ENCODE peak calls at places on chromosomes 2 and 18, in four cellular contexts. One of them, this sample, is unnamed.

GRCh38 chr2:178420463-178420990 is 30.4 kb downstream of the PRKRA start:
- DNase-seq in activated T-cell treated with anti-CD3 and anti-CD28 coated beads for 24 hours: no peak
- DNase-seq in fibroblast of gingiva: no peak
- DNase-seq in NCI-H1417 treated with DMSO at 0.1 percent for 48 hours: no peak
- DNase-seq in this sample: no peak

GRCh38 chr2:66571873-66572272 is 136.9 kb downstream of the MEIS1 start:
- DNase-seq in NCI-H1417 treated with DMSO at 0.1 percent for 48 hours: no peak
- DNase-seq in fibroblast of gingiva: no peak
- DNase-seq in activated T-cell treated with anti-CD3 and anti-CD28 coated beads for 24 hours: no peak
- DNase-seq in this sample: no peak

GRCh38 chr18:49778826-49779465 is 34.4 kb downstream of the ACAA2 start:
- DNase-seq in activated T-cell treated with anti-CD3 and anti-CD28 coated beads for 24 hours: no peak
- DNase-seq in NCI-H1417 treated with DMSO at 0.1 percent for 48 hours: no peak
- DNase-seq in fibroblast of gingiva: no peak
- DNase-seq in this sample: no peak

GRCh38 chr2:8247905-8248622 is 433.8 kb upstream of the ID2 start:
- DNase-seq in NCI-H1417 treated with DMSO at 0.1 percent for 48 hours: no peak
- DNase-seq in fibroblast of gingiva: no peak
- DNase-seq in activated T-cell treated with anti-CD3 and anti-CD28 coated beads for 24 hours: no peak
- DNase-seq in this sample: no peak

GRCh38 chr2:147623328-147623727 is 221.5 kb upstream of the ACVR2A start:
- DNase-seq in fibroblast of gingiva: no peak
- DNase-seq in activated T-cell treated with anti-CD3 and anti-CD28 coated beads for 24 hours: no peak
- DNase-seq in NCI-H1417 treated with DMSO at 0.1 percent for 48 hours: no peak
- DNase-seq in this sample: no peak

GRCh38 chr18:21663615-21664014 is 41.0 kb downstream of the ABHD3 start:
- DNase-seq in NCI-H1417 treated with DMSO at 0.1 percent for 48 hours: no peak
- DNase-seq in fibroblast of gingiva: no peak
- DNase-seq in activated T-cell treated with anti-CD3 and anti-CD28 coated beads for 24 hours: no peak
- DNase-seq in this sample: no peak

GRCh38 chr2:226985227-226985946 is 149.5 kb downstream of the RHBDD1 start:
- DNase-seq in activated T-cell treated with anti-CD3 and anti-CD28 coated beads for 24 hours: no peak
- DNase-seq in fibroblast of gingiva: peak; percentile 82
- DNase-seq in NCI-H1417 treated with DMSO at 0.1 percent for 48 hours: peak; percentile 19
- DNase-seq in this sample: peak; percentile 30

GRCh38 chr2:189982777-189983394 is 79.6 kb downstream of the MSTN start:
- DNase-seq in fibroblast of gingiva: no peak
- DNase-seq in NCI-H1417 treated with DMSO at 0.1 percent for 48 hours: no peak
- DNase-seq in activated T-cell treated with anti-CD3 and anti-CD28 coated beads for 24 hours: no peak
- DNase-seq in this sample: no peak

GRCh38 chr2:127079358-127079920 is 27.5 kb downstream of the BIN1 start:
- DNase-seq in NCI-H1417 treated with DMSO at 0.1 percent for 48 hours: no peak
- DNase-seq in fibroblast of gingiva: no peak
- DNase-seq in activated T-cell treated with anti-CD3 and anti-CD28 coated beads for 24 hours: no peak
- DNase-seq in this sample: no peak

GRCh38 chr2:15851076-15851693 is 89.2 kb upstream of the MYCN start:
- DNase-seq in fibroblast of gingiva: no peak
- DNase-seq in activated T-cell treated with anti-CD3 and anti-CD28 coated beads for 24 hours: no peak
- DNase-seq in NCI-H1417 treated with DMSO at 0.1 percent for 48 hours: no peak
- DNase-seq in this sample: no peak

GRCh38 chr18:10771053-10771709 is 245.4 kb downstream of the NAPG start:
- DNase-seq in NCI-H1417 treated with DMSO at 0.1 percent for 48 hours: no peak
- DNase-seq in activated T-cell treated with anti-CD3 and anti-CD28 coated beads for 24 hours: no peak
- DNase-seq in fibroblast of gingiva: no peak
- DNase-seq in this sample: no peak

GRCh38 chr2:30655211-30655610 is 152.0 kb downstream of the CAPN13 start:
- DNase-seq in activated T-cell treated with anti-CD3 and anti-CD28 coated beads for 24 hours: no peak
- DNase-seq in NCI-H1417 treated with DMSO at 0.1 percent for 48 hours: no peak
- DNase-seq in fibroblast of gingiva: no peak
- DNase-seq in this sample: no peak

GRCh38 chr2:101617188-101617587 is 80.3 kb upstream of the MAP4K4 start:
- DNase-seq in NCI-H1417 treated with DMSO at 0.1 percent for 48 hours: no peak
- DNase-seq in activated T-cell treated with anti-CD3 and anti-CD28 coated beads for 24 hours: no peak
- DNase-seq in fibroblast of gingiva: peak; percentile 45
- DNase-seq in this sample: no peak

GRCh38 chr2:106970471-106971261 is 84.7 kb upstream of the ST6GAL2 start:
- DNase-seq in fibroblast of gingiva: peak; percentile 39
- DNase-seq in NCI-H1417 treated with DMSO at 0.1 percent for 48 hours: no peak
- DNase-seq in activated T-cell treated with anti-CD3 and anti-CD28 coated beads for 24 hours: no peak
- DNase-seq in this sample: no peak

GRCh38 chr2:201220102-201220570 is 37.2 kb downstream of the CASP10 start:
- DNase-seq in NCI-H1417 treated with DMSO at 0.1 percent for 48 hours: no peak
- DNase-seq in fibroblast of gingiva: no peak
- DNase-seq in activated T-cell treated with anti-CD3 and anti-CD28 coated beads for 24 hours: no peak
- DNase-seq in this sample: no peak

GRCh38 chr2:70553334-70553583 is 367 bp downstream of the TGFA start:
- DNase-seq in NCI-H1417 treated with DMSO at 0.1 percent for 48 hours: no peak
- DNase-seq in activated T-cell treated with anti-CD3 and anti-CD28 coated beads for 24 hours: no peak
- DNase-seq in fibroblast of gingiva: no peak
- DNase-seq in this sample: no peak

GRCh38 chr2:161019311-161019710 is 140.9 kb upstream of the TANK start:
- DNase-seq in fibroblast of gingiva: peak; percentile 12
- DNase-seq in activated T-cell treated with anti-CD3 and anti-CD28 coated beads for 24 hours: no peak
- DNase-seq in NCI-H1417 treated with DMSO at 0.1 percent for 48 hours: no peak
- DNase-seq in this sample: no peak

GRCh38 chr2:54065411-54065810 is 50.0 kb upstream of the ACYP2 start:
- DNase-seq in activated T-cell treated with anti-CD3 and anti-CD28 coated beads for 24 hours: no peak
- DNase-seq in NCI-H1417 treated with DMSO at 0.1 percent for 48 hours: no peak
- DNase-seq in fibroblast of gingiva: peak; percentile 36
- DNase-seq in this sample: no peak

GRCh38 chr2:198100323-198100722 is 295.9 kb downstream of the PLCL1 start:
- DNase-seq in activated T-cell treated with anti-CD3 and anti-CD28 coated beads for 24 hours: no peak
- DNase-seq in fibroblast of gingiva: peak; percentile 22
- DNase-seq in NCI-H1417 treated with DMSO at 0.1 percent for 48 hours: no peak
- DNase-seq in this sample: no peak

GRCh38 chr2:85135066-85135914 is 2.1 kb downstream of the TCF7L1 start:
- DNase-seq in fibroblast of gingiva: no peak
- DNase-seq in NCI-H1417 treated with DMSO at 0.1 percent for 48 hours: no peak
- DNase-seq in activated T-cell treated with anti-CD3 and anti-CD28 coated beads for 24 hours: no peak
- DNase-seq in this sample: no peak

GRCh38 chr2:35857541-35857940 is 498.0 kb upstream of the CRIM1 start:
- DNase-seq in fibroblast of gingiva: no peak
- DNase-seq in NCI-H1417 treated with DMSO at 0.1 percent for 48 hours: no peak
- DNase-seq in activated T-cell treated with anti-CD3 and anti-CD28 coated beads for 24 hours: no peak
- DNase-seq in this sample: no peak

GRCh38 chr2:95034221-95034620 is 8.7 kb downstream of the MAL start:
- DNase-seq in NCI-H1417 treated with DMSO at 0.1 percent for 48 hours: no peak
- DNase-seq in activated T-cell treated with anti-CD3 and anti-CD28 coated beads for 24 hours: no peak
- DNase-seq in fibroblast of gingiva: no peak
- DNase-seq in this sample: no peak

GRCh38 chr2:3565117-3565516 is 7.0 kb upstream of the RNASEH1 start:
- DNase-seq in NCI-H1417 treated with DMSO at 0.1 percent for 48 hours: no peak
- DNase-seq in activated T-cell treated with anti-CD3 and anti-CD28 coated beads for 24 hours: no peak
- DNase-seq in fibroblast of gingiva: no peak
- DNase-seq in this sample: no peak

GRCh38 chr2:42935692-42936631 is 143.6 kb upstream of the HAAO start:
- DNase-seq in fibroblast of gingiva: no peak
- DNase-seq in NCI-H1417 treated with DMSO at 0.1 percent for 48 hours: no peak
- DNase-seq in activated T-cell treated with anti-CD3 and anti-CD28 coated beads for 24 hours: no peak
- DNase-seq in this sample: no peak

GRCh38 chr2:231185050-231185725 is 13.2 kb upstream of the ARMC9 start:
- DNase-seq in NCI-H1417 treated with DMSO at 0.1 percent for 48 hours: no peak
- DNase-seq in activated T-cell treated with anti-CD3 and anti-CD28 coated beads for 24 hours: no peak
- DNase-seq in fibroblast of gingiva: no peak
- DNase-seq in this sample: no peak

GRCh38 chr18:2442726-2443275 is 128.5 kb downstream of the METTL4 start:
- DNase-seq in fibroblast of gingiva: no peak
- DNase-seq in NCI-H1417 treated with DMSO at 0.1 percent for 48 hours: no peak
- DNase-seq in activated T-cell treated with anti-CD3 and anti-CD28 coated beads for 24 hours: no peak
- DNase-seq in this sample: no peak

GRCh38 chr2:27622921-27623384 is 5.9 kb downstream of the CCDC121 start:
- DNase-seq in fibroblast of gingiva: peak; percentile 64
- DNase-seq in NCI-H1417 treated with DMSO at 0.1 percent for 48 hours: no peak
- DNase-seq in activated T-cell treated with anti-CD3 and anti-CD28 coated beads for 24 hours: no peak
- DNase-seq in this sample: no peak

GRCh38 chr18:26286008-26286407 is 59.8 kb downstream of the TAF4B start:
- DNase-seq in NCI-H1417 treated with DMSO at 0.1 percent for 48 hours: no peak
- DNase-seq in activated T-cell treated with anti-CD3 and anti-CD28 coated beads for 24 hours: no peak
- DNase-seq in fibroblast of gingiva: no peak
- DNase-seq in this sample: no peak

GRCh38 chr2:128395640-128396499 is 77.2 kb upstream of the HS6ST1 start:
- DNase-seq in NCI-H1417 treated with DMSO at 0.1 percent for 48 hours: no peak
- DNase-seq in activated T-cell treated with anti-CD3 and anti-CD28 coated beads for 24 hours: no peak
- DNase-seq in fibroblast of gingiva: no peak
- DNase-seq in this sample: no peak

GRCh38 chr2:58516695-58517094 is 275.6 kb upstream of the FANCL start:
- DNase-seq in activated T-cell treated with anti-CD3 and anti-CD28 coated beads for 24 hours: no peak
- DNase-seq in fibroblast of gingiva: no peak
- DNase-seq in NCI-H1417 treated with DMSO at 0.1 percent for 48 hours: no peak
- DNase-seq in this sample: no peak

GRCh38 chr2:225104321-225104720 is 62.1 kb upstream of the DOCK10 start:
- DNase-seq in NCI-H1417 treated with DMSO at 0.1 percent for 48 hours: no peak
- DNase-seq in fibroblast of gingiva: no peak
- DNase-seq in activated T-cell treated with anti-CD3 and anti-CD28 coated beads for 24 hours: no peak
- DNase-seq in this sample: no peak

GRCh38 chr2:136394136-136395060 is 276.4 kb upstream of the CXCR4 start:
- DNase-seq in NCI-H1417 treated with DMSO at 0.1 percent for 48 hours: no peak
- DNase-seq in fibroblast of gingiva: no peak
- DNase-seq in activated T-cell treated with anti-CD3 and anti-CD28 coated beads for 24 hours: no peak
- DNase-seq in this sample: no peak

This sample was measured in NCI-H2081 treated with DMSO at 0.1 percent for 48 hours.